ENCODE peak calls at places on chromosomes 12 and 14, in seven cellular contexts. K is CD8-positive, alpha-beta T cell; U is heart left ventricle; R is IMR-90; W is uterus; J is endothelial cell; L is stomach. Z is an unnamed sample.

GRCh38 chr12:121839106-121839992 is 19.3 kb downstream of the HPD start:
- DNase-seq in W (peak), U (peak), J (peak), R (peak), K (peak), L (peak), Z (peak)

GRCh38 chr12:91316825-91317224 is 134.2 kb upstream of the DCN start:
- DNase-seq in J (no peak), R (peak), K (no peak), W (no peak), L (no peak), U (no peak), Z (no peak)

GRCh38 chr14:39682000-39682399 is 249.8 kb upstream of the FBXO33 start:
- DNase-seq in R (no peak), K (no peak), J (no peak), W (no peak), L (no peak), U (no peak), Z (no peak)

GRCh38 chr12:67034110-67034879 is 234.9 kb upstream of the CAND1 start:
- DNase-seq in U (no peak), R (peak), L (peak), W (no peak), K (no peak), J (no peak), Z (no peak)

GRCh38 chr12:124776126-124776513 is 87.5 kb downstream of the SCARB1 start:
- DNase-seq in R (no peak), K (no peak), W (no peak), J (no peak), U (no peak), L (no peak), Z (no peak)

GRCh38 chr14:50714452-50715073 is 46.5 kb upstream of the SAV1 start:
- DNase-seq in W (no peak), J (peak), U (no peak), K (no peak), L (no peak), R (peak), Z (no peak)

GRCh38 chr14:104697317-104697703 is 7.9 kb downstream of the INF2 start:
- DNase-seq in J (no peak), K (no peak), R (no peak), L (no peak), W (no peak), U (no peak), Z (no peak)

GRCh38 chr12:132600048-132601032 is 10.0 kb downstream of the LRCOL1 start:
- DNase-seq in U (peak), W (peak), K (no peak), J (peak), R (peak), L (peak), Z (no peak)

GRCh38 chr14:69715725-69716482 is 51.0 kb upstream of the SRSF5 start:
- DNase-seq in W (peak), U (peak), R (peak), J (no peak), K (no peak), L (peak), Z (peak)

GRCh38 chr12:27261866-27262265 is 17.8 kb downstream of the STK38L start:
- DNase-seq in U (no peak), R (peak), L (no peak), J (no peak), W (no peak), K (no peak), Z (no peak)

GRCh38 chr12:19572920-19573558 is 133.7 kb downstream of the AEBP2 start:
- DNase-seq in J (peak), U (no peak), W (no peak), L (no peak), K (no peak), R (peak), Z (no peak)

GRCh38 chr12:85996280-85996679 is 122.2 kb downstream of the NTS start:
- DNase-seq in L (no peak), W (no peak), R (no peak), U (no peak), K (no peak), J (no peak), Z (no peak)

GRCh38 chr14:87175175-87175574 is 817.8 kb downstream of the GALC start:
- DNase-seq in K (no peak), R (no peak), L (no peak), W (no peak), U (no peak), J (no peak), Z (no peak)

GRCh38 chr14:49621114-49621881 is 699 bp downstream of the MGAT2 start:
- DNase-seq in J (peak), W (peak), U (peak), L (peak), K (no peak), R (peak), Z (no peak)

GRCh38 chr14:73786942-73787759 is 64.5 kb upstream of the PTGR2 start:
- DNase-seq in U (peak), J (peak), W (peak), L (peak), K (peak), R (peak), Z (no peak)

GRCh38 chr14:99654235-99655000 is 9.5 kb downstream of the HHIPL1 start:
- DNase-seq in W (peak), J (no peak), R (peak), U (no peak), L (peak), K (no peak), Z (no peak)

GRCh38 chr12:48691826-48692473 is 9.9 kb upstream of the KANSL2 start:
- DNase-seq in K (no peak), J (no peak), U (no peak), R (no peak), W (no peak), L (no peak), Z (no peak)

GRCh38 chr12:11785722-11786121 is 136.2 kb downstream of the ETV6 start:
- DNase-seq in W (no peak), J (no peak), K (no peak), U (no peak), R (peak), L (no peak), Z (no peak)

GRCh38 chr12:34392741-34393085 is 370.4 kb downstream of the ALG10 start:
- DNase-seq in W (no peak), U (no peak), J (no peak), R (no peak), K (no peak), L (peak), Z (peak)

GRCh38 chr12:95335948-95336347 is 118.3 kb downstream of the VEZT start:
- DNase-seq in J (no peak), U (no peak), W (no peak), K (no peak), L (no peak), R (peak), Z (no peak)

GRCh38 chr12:113214938-113215400 is 6.3 kb upstream of the TPCN1 start:
- DNase-seq in U (peak), L (no peak), J (no peak), W (peak), R (peak), K (no peak), Z (no peak)

GRCh38 chr12:3049596-3050314 is 27.4 kb upstream of the TSPAN9 start:
- DNase-seq in R (no peak), L (no peak), J (no peak), U (no peak), K (no peak), W (no peak), Z (no peak)

GRCh38 chr12:121791671-121792496 is 1.6 kb downstream of the RHOF start:
- DNase-seq in W (no peak), U (no peak), J (no peak), L (peak), K (no peak), R (no peak), Z (no peak)

GRCh38 chr14:94622653-94623421 is 10.6 kb downstream of the SERPINA3 start:
- DNase-seq in W (no peak), K (no peak), U (no peak), R (no peak), J (no peak), L (no peak), Z (no peak)

GRCh38 chr12:53049582-53050318 is at the start of gene TNS2:
- DNase-seq in U (peak), R (peak), J (peak), W (peak), L (peak), K (no peak), Z (no peak)

GRCh38 chr12:109615556-109616229 is 42.1 kb downstream of the MVK start:
- DNase-seq in R (no peak), K (no peak), J (no peak), L (no peak), W (no peak), U (no peak), Z (no peak)

GRCh38 chr14:51185180-51185579 is 54.9 kb upstream of the TMX1 start:
- DNase-seq in L (no peak), U (no peak), W (no peak), J (no peak), R (no peak), K (no peak), Z (no peak)

GRCh38 chr12:123598522-123598921 is 3.4 kb upstream of the DDX55 start:
- DNase-seq in U (no peak), L (peak), J (no peak), W (no peak), R (no peak), K (no peak), Z (no peak)

GRCh38 chr14:79279645-79280399 is 931.5 kb downstream of the DIO2 start:
- DNase-seq in J (peak), L (peak), U (no peak), R (peak), W (peak), K (no peak), Z (no peak)

GRCh38 chr12:49098035-49098451 is 3.4 kb upstream of the DHH start:
- DNase-seq in W (no peak), R (peak), U (peak), K (peak), L (peak), J (peak), Z (no peak)

GRCh38 chr14:91330846-91331245 is 86.3 kb upstream of the GPR68 start:
- DNase-seq in U (no peak), R (no peak), L (no peak), K (no peak), J (no peak), W (no peak), Z (no peak)

GRCh38 chr12:113867258-113867657 is 98.9 kb downstream of the RBM19 start:
- DNase-seq in U (no peak), L (no peak), J (peak), K (no peak), W (no peak), R (peak), Z (no peak)

GRCh38 chr12:63752283-63752682 is 27.4 kb upstream of the RXYLT1 start:
- DNase-seq in U (no peak), K (no peak), J (peak), R (no peak), W (no peak), L (no peak), Z (no peak)

GRCh38 chr12:63753743-63754142 is 26.0 kb upstream of the RXYLT1 start:
- DNase-seq in J (no peak), W (no peak), K (no peak), R (no peak), L (no peak), U (no peak), Z (no peak)
- TF ChIP-seq CTCF in J (no peak), W (no peak), K (no peak), R (no peak), L (no peak), U (no peak), Z (no peak)

DNA sequence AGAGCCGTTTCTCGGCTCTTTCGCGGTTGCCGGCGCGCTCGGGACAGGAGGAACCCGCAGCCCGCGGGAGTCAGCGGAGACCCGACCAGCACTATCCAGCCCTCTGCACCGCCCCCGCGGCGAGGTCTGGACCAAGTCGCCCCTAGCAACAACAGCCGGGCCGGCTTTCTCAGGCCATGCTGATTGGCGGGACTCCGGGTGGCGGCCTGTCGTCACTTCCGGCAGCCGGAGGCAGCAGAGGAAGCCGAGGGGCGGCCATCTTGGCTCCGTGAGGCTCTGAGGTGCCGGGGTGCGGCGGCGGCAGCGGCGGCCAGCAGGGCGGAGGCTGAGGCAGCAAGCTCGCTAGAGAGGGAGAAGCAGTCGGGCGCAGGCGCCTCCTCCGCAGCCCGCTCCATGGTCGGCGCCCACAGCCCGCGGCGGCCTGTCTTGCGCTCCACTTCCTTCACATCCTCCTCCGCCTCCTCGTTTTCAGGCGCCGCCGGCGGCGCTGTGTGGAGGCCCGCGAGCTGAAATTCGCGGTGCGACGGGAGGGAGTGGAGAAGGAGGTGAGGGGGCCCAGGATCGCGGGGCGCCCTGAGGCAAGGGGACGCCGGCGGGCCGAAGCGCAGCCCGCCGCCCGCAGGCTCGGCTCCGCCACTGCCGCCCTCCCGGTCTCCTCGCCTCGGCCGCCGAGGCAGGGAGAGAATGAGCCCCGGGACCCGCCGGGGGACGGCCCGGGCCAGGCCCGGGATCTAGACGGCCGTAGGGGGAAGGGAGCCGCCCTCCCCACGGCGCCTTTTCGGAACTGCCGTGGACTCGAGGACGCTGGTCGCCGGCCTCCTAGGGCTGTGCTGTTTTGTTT is at the start of gene MARK3:
- DNase-seq in K (peak), U (peak), W (peak), R (peak), L (peak), J (peak), Z (peak)
- TF ChIP-seq CTCF in K (peak), U (peak), W (peak), R (peak), L (peak), J (no peak), Z (no peak)

GRCh38 chr14:95677168-95677835 is 8.9 kb upstream of the TCL1B start:
- DNase-seq in K (no peak), W (no peak), R (no peak), L (no peak), J (no peak), U (no peak), Z (no peak)

GRCh38 chr14:95683793-95684192 is 2.4 kb upstream of the TCL1B start:
- DNase-seq in U (no peak), R (no peak), J (no peak), W (no peak), L (peak), K (no peak), Z (no peak)

GRCh38 chr14:95679148-95679547 is 7.1 kb upstream of the TCL1B start:
- DNase-seq in U (no peak), W (no peak), K (no peak), R (no peak), L (no peak), J (no peak), Z (no peak)

GRCh38 chr14:95681153-95681552 is 5.1 kb upstream of the TCL1B start:
- DNase-seq in W (no peak), K (no peak), J (no peak), L (no peak), R (no peak), U (no peak), Z (no peak)

GRCh38 chr14:95679995-95680735 is 6.1 kb upstream of the TCL1B start:
- DNase-seq in U (no peak), L (no peak), W (no peak), J (no peak), K (no peak), R (no peak), Z (no peak)
- TF ChIP-seq CTCF in U (no peak), L (no peak), W (no peak), J (no peak), K (no peak), R (no peak), Z (no peak)

DNA sequence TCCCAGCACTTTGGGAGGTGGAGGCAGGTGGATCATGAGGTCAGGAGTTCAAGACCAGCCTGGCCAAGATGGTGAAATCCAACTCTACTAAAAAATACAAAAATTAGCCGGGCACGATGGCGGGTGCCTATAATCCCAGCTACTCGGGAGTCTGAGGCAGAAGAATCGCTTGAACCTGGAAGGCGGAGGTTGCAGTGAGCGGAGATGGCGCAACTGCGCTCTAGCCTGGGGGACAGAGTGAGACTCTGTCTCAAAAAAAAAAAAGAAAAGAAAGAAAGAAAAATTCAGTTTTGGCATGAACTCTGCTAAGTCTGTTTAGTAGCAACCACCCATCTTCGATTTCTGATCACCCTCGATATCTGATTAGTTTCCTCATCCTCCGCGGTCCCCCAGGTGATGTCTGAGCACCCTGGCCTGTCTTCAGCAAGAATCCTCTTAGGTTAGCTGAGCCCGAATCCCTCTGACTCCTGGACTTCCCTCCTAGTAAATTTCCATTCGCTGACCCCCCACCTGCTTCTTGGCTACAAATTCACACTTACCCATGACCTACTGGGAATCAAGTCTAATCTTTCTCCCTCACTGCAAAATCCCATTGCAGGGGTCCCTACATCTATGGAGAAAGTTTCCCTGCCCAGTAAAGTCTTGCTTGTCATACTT is 879 bp upstream of the HSPB8 start:
- DNase-seq in U (no peak), K (no peak), W (no peak), L (no peak), J (no peak), R (no peak), Z (no peak)
- TF ChIP-seq CTCF in U (no peak), K (no peak), W (no peak), L (no peak), J (no peak), R (no peak), Z (no peak)

GRCh38 chr12:40336573-40337199 is 111.9 kb downstream of the LRRK2 start:
- DNase-seq in W (no peak), K (no peak), U (no peak), L (no peak), J (no peak), R (peak), Z (no peak)
- TF ChIP-seq CTCF in W (no peak), K (no peak), U (no peak), L (peak), J (peak), R (peak), Z (no peak)

GRCh38 chr12:39419471-39419870 is 23.4 kb downstream of the KIF21A start:
- DNase-seq in R (no peak), W (no peak), U (no peak), J (no peak), K (no peak), L (no peak), Z (no peak)
- TF ChIP-seq CTCF in R (no peak), W (no peak), U (no peak), J (no peak), K (no peak), L (no peak), Z (no peak)

DNA sequence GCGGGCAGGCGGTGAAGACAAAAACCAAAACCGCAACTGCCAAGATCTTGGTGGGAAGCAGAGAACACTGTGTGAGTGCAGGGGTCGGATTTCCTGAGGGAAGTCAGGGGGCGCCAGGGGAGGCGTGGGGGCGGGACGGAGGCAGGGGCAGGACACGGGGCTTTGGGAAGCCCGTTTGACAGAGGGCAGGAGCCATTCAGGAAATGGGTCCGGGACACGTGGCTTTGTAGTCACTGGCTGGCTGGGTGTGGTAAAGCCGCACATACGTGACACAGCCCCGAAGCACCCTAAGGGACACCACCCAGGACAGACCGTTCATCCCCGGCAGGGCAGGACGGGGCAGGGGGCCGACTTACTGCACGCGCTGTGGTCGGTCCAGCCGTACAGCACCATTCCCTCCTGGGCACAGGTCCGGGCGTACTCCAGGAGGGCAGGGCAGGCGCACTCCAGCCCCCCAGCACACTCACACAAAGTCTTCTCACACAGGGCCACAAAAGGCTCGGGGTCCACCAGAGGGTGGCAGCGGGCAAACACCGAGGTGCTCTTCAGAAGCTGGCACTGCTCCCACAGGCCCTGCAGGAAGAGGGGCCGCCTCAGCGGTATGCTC is 49.4 kb downstream of the VWF start:
- DNase-seq in J (no peak), W (no peak), K (no peak), R (no peak), L (peak), U (peak), Z (no peak)
- TF ChIP-seq CTCF in J (no peak), W (no peak), K (no peak), R (no peak), L (no peak), U (no peak), Z (no peak)

GRCh38 chr12:40031965-40032364 is 73.9 kb downstream of the SLC2A13 start:
- DNase-seq in K (no peak), J (no peak), L (no peak), W (no peak), U (no peak), R (no peak), Z (no peak)
- TF ChIP-seq CTCF in K (no peak), J (no peak), L (no peak), W (no peak), U (no peak), R (no peak), Z (no peak)

Z was measured in omental fat pad.